ENCODE peak calls at places on chromosomes 5 and 9, in five cellular contexts. N is NCI-H1092; I is activated T-helper 1 cell treated with anti-CD3 and anti-CD28 coated beads, Interleukin-2, amount 50 U/mL, for 16 hours; R is activated CD8-positive, alpha-beta memory T cell treated with anti-CD3 and anti-CD28 coated beads for 24 hours; X is amygdala. J is an unnamed sample.

GRCh38 chr9:70060148-70060882 is 16.7 kb downstream of the MAMDC2 start:
- DNase-seq in N (no peak), I (no peak), R (no peak), X (no peak), J (no peak)

GRCh38 chr9:37390759-37391158 is 31.7 kb upstream of the GRHPR start:
- DNase-seq in N (no peak), I (no peak), R (no peak), X (no peak), J (no peak)

GRCh38 chr9:75033789-75034473 is 5.8 kb upstream of the CARNMT1 start:
- DNase-seq in N (no peak), I (no peak), R (no peak), X (no peak), J (no peak)

GRCh38 chr9:129270903-129271431 is 92.9 kb upstream of the IER5L start:
- DNase-seq in N (no peak), I (no peak), R (no peak), X (no peak), J (peak; percentile 92)

GRCh38 chr5:111197523-111197922 is 26.7 kb upstream of the CAMK4 start:
- DNase-seq in N (no peak), I (no peak), R (no peak), X (peak; percentile 20), J (no peak)

GRCh38 chr9:21549251-21549765 is 67.2 kb upstream of the IFNE start:
- DNase-seq in N (no peak), I (no peak), R (no peak), X (no peak), J (peak; percentile 66)

GRCh38 chr5:141564216-141564692 is 54.5 kb downstream of the DIAPH1 start:
- DNase-seq in N (peak; percentile 76), I (no peak), R (peak; percentile 69), X (peak; percentile 32), J (peak; percentile 85)

GRCh38 chr5:97906135-97906534 is 723.1 kb upstream of the RIOK2 start:
- DNase-seq in N (no peak), I (no peak), R (no peak), X (no peak), J (no peak)

GRCh38 chr9:97615439-97616072 is 17.6 kb downstream of the TSTD2 start:
- DNase-seq in N (peak; percentile 28), I (no peak), R (no peak), X (peak; percentile 39), J (peak; percentile 13)

GRCh38 chr9:109469646-109470358 is 28.3 kb downstream of the PTPN3 start:
- DNase-seq in N (peak; percentile 65), I (no peak), R (peak; percentile 74), X (peak; percentile 67), J (peak; percentile 16)

GRCh38 chr9:128084746-128085145 is 16.7 kb downstream of the SLC25A25 start:
- DNase-seq in N (no peak), I (no peak), R (no peak), X (no peak), J (no peak)

GRCh38 chr9:137313956-137314560 is 12.0 kb upstream of the NRARP start:
- DNase-seq in N (no peak), I (no peak), R (peak; percentile 42), X (no peak), J (no peak)

GRCh38 chr9:87606921-87607521 is 109.4 kb downstream of the DAPK1 start:
- DNase-seq in N (no peak), I (no peak), R (no peak), X (no peak), J (peak; percentile 62)

GRCh38 chr9:93598647-93599241 is 22.4 kb downstream of the PHF2 start:
- DNase-seq in N (no peak), I (no peak), R (peak; percentile 52), X (no peak), J (no peak)

GRCh38 chr5:132979367-132979935 is 16.0 kb upstream of the AFF4 start:
- DNase-seq in N (no peak), I (no peak), R (no peak), X (no peak), J (no peak)

GRCh38 chr5:83467315-83468044 is 4.1 kb upstream of the VCAN start:
- DNase-seq in N (no peak), I (no peak), R (no peak), X (no peak), J (no peak)

GRCh38 chr9:17555362-17556054 is 23.4 kb upstream of the SH3GL2 start:
- DNase-seq in N (no peak), I (no peak), R (no peak), X (no peak), J (no peak)

GRCh38 chr5:75335952-75336624 is 932 bp upstream of the HMGCR start:
- DNase-seq in N (peak; percentile 38), I (no peak), R (no peak), X (no peak), J (peak; percentile 37)

GRCh38 chr9:86667307-86667706 is 280.0 kb downstream of the GAS1 start:
- DNase-seq in N (no peak), I (no peak), R (no peak), X (no peak), J (no peak)

GRCh38 chr9:37944671-37945481 is 40.9 kb upstream of the SLC25A51 start:
- DNase-seq in N (no peak), I (no peak), R (no peak), X (no peak), J (no peak)

GRCh38 chr5:144377207-144377606 is 206.5 kb downstream of the KCTD16 start:
- DNase-seq in N (no peak), I (no peak), R (no peak), X (no peak), J (no peak)

GRCh38 chr9:114662081-114662989 is 4.7 kb upstream of the TEX53 start:
- DNase-seq in N (peak; percentile 36), I (peak; percentile 35), R (peak; percentile 84), X (peak; percentile 55), J (no peak)

GRCh38 chr9:23811633-23812032 is 14.4 kb downstream of the ELAVL2 start:
- DNase-seq in N (no peak), I (no peak), R (no peak), X (no peak), J (no peak)

GRCh38 chr5:12023614-12024241 is 119.5 kb upstream of the CTNND2 start:
- DNase-seq in N (no peak), I (no peak), R (no peak), X (no peak), J (peak; percentile 4)